ENCODE peak calls at places on chromosomes 6 and 20, in ten cellular contexts. G, Q, H, N, L, E, Z, U, I and B are unnamed samples.

GRCh38 chr6:100685747-100686146 is 195.4 kb downstream of the ASCC3 start:
- DNase-seq in G (no peak), Q (no peak), H (no peak), N (no peak), L (no peak), E (no peak), Z (no peak), U (no peak), I (no peak), B (no peak)

GRCh38 chr20:4633780-4634179 is 87.9 kb upstream of the PRND start:
- DNase-seq in G (no peak), Q (peak), H (peak), N (no peak), L (no peak), E (no peak), Z (no peak), U (peak), I (no peak), B (no peak)

GRCh38 chr6:37690964-37691735 is 6.5 kb downstream of the MDGA1 start:
- DNase-seq in G (no peak), Q (peak), H (peak), N (no peak), L (no peak), E (no peak), Z (no peak), U (peak), I (no peak), B (no peak)

GRCh38 chr20:42152570-42152969 is 534.4 kb upstream of the CHD6 start:
- DNase-seq in G (no peak), Q (no peak), H (no peak), N (peak), L (no peak), E (no peak), Z (no peak), U (no peak), I (no peak), B (no peak)

GRCh38 chr20:23362392-23363256 is 642 bp downstream of the GZF1 start:
- DNase-seq in G (peak), Q (peak), H (peak), N (peak), L (peak), E (no peak), Z (no peak), U (peak), I (peak), B (peak)

GRCh38 chr6:129929433-129929832 is 68.3 kb upstream of the TMEM244 start:
- DNase-seq in G (no peak), Q (peak), H (peak), N (peak), L (no peak), E (no peak), Z (no peak), U (peak), I (no peak), B (no peak)

GRCh38 chr6:76682842-76683241 is 610.4 kb upstream of the IMPG1 start:
- DNase-seq in G (peak), Q (peak), H (peak), N (no peak), L (peak), E (no peak), Z (no peak), U (peak), I (peak), B (no peak)

GRCh38 chr6:122184260-122184934 is 215.1 kb upstream of the HSF2 start:
- DNase-seq in G (peak), Q (peak), H (peak), N (peak), L (peak), E (no peak), Z (peak), U (peak), I (no peak), B (no peak)

GRCh38 chr20:48722002-48722731 is 105.6 kb downstream of the PREX1 start:
- DNase-seq in G (peak), Q (peak), H (peak), N (peak), L (no peak), E (no peak), Z (no peak), U (peak), I (peak), B (no peak)

GRCh38 chr6:31814677-31815024 is 432 bp downstream of the HSPA1L start:
- DNase-seq in G (no peak), Q (peak), H (peak), N (peak), L (peak), E (no peak), Z (peak), U (peak), I (peak), B (no peak)

GRCh38 chr6:56399250-56399671 is 151.9 kb upstream of the COL21A1 start:
- DNase-seq in G (no peak), Q (peak), H (no peak), N (no peak), L (peak), E (no peak), Z (no peak), U (peak), I (no peak), B (no peak)

GRCh38 chr6:11538049-11538798 is 675 bp downstream of the TMEM170B start:
- DNase-seq in G (peak), Q (no peak), H (peak), N (peak), L (no peak), E (no peak), Z (peak), U (peak), I (peak), B (no peak)

GRCh38 chr20:58984691-58985090 is 3.6 kb downstream of the NELFCD start:
- DNase-seq in G (no peak), Q (no peak), H (no peak), N (no peak), L (no peak), E (no peak), Z (no peak), U (no peak), I (no peak), B (no peak)

GRCh38 chr6:165850434-165851019 is 187.5 kb upstream of the PDE10A start:
- DNase-seq in G (peak), Q (peak), H (peak), N (peak), L (peak), E (peak), Z (no peak), U (peak), I (peak), B (no peak)

GRCh38 chr6:160678230-160678629 is 14.2 kb upstream of the LPA start:
- DNase-seq in G (no peak), Q (no peak), H (no peak), N (no peak), L (no peak), E (no peak), Z (no peak), U (no peak), I (no peak), B (no peak)

GRCh38 chr6:157229733-157230132 is 93.6 kb downstream of the TMEM242 start:
- DNase-seq in G (peak), Q (no peak), H (no peak), N (no peak), L (no peak), E (no peak), Z (peak), U (no peak), I (no peak), B (no peak)